ENCODE peak calls at places on chromosomes 4 and X, in five cellular contexts. A is GM12878, D is A549, L is K562, X is HepG2. H is an unnamed sample.

GRCh38 chr4:73379946-73380345 is 24.1 kb upstream of the ALB start:
- DNase-seq in A (no peak), D (no peak), L (no peak), X (no peak), H (no peak)

GRCh38 chr4:125115941-125116340 is 198.8 kb upstream of the FAT4 start:
- DNase-seq in A (no peak), D (peak; percentile 2), L (no peak), X (no peak), H (no peak)

GRCh38 chr4:156763511-156763910 is 208.1 kb downstream of the PDGFC start:
- DNase-seq in A (no peak), D (no peak), L (no peak), X (no peak), H (no peak)

GRCh38 chr4:171668403-171668802 is 144.8 kb upstream of the GALNTL6 start:
- DNase-seq in A (no peak), D (no peak), L (no peak), X (no peak), H (no peak)

GRCh38 chr4:189090174-189090814 is 850.4 kb upstream of the FRG1 start:
- DNase-seq in A (no peak), D (peak; percentile 13), L (no peak), X (peak; percentile 1), H (peak; percentile 46)

GRCh38 chrX:114959729-114960128 is 57.7 kb downstream of the IL13RA2 start:
- DNase-seq in A (no peak), D (no peak), L (no peak), X (no peak), H (no peak)

GRCh38 chr4:44671636-44672035 is 6.6 kb upstream of the GUF1 start:
- DNase-seq in A (no peak), D (no peak), L (no peak), X (no peak), H (no peak)

GRCh38 chr4:118141240-118141639 is 107.0 kb downstream of the NDST3 start:
- DNase-seq in A (no peak), D (no peak), L (no peak), X (no peak), H (no peak)

GRCh38 chrX:119488749-119489148 is 20.5 kb downstream of the SLC25A5 start:
- DNase-seq in A (no peak), D (no peak), L (peak; percentile 22), X (peak; percentile 27), H (peak; percentile 36)

GRCh38 chrX:103742339-103742738 is 31.6 kb downstream of the TMEM31 start:
- DNase-seq in A (no peak), D (no peak), L (no peak), X (no peak), H (no peak)

GRCh38 chrX:30673405-30673804 is 20.2 kb downstream of the GK start:
- DNase-seq in A (no peak), D (no peak), L (no peak), X (no peak), H (no peak)

GRCh38 chrX:9318213-9318612 is 146.6 kb upstream of the TBL1X start:
- DNase-seq in A (no peak), D (no peak), L (no peak), X (no peak), H (no peak)

GRCh38 chr4:61064636-61065035 is 135.5 kb upstream of the ADGRL3 start:
- DNase-seq in A (no peak), D (no peak), L (no peak), X (no peak), H (no peak)

GRCh38 chr4:139129206-139129605 is 47.8 kb downstream of the ELF2 start:
- DNase-seq in A (no peak), D (no peak), L (no peak), X (no peak), H (no peak)

GRCh38 chrX:17590892-17591740 is 146.2 kb upstream of the SCML1 start:
- DNase-seq in A (no peak), D (peak; percentile 28), L (peak; percentile 31), X (peak; percentile 3), H (peak; percentile 57)

GRCh38 chr4:121989715-121990114 is 37.9 kb upstream of the TRPC3 start:
- DNase-seq in A (no peak), D (no peak), L (peak; percentile 85), X (no peak), H (no peak)

GRCh38 chr4:32268949-32269348 is 1548.8 kb downstream of the PCDH7 start:
- DNase-seq in A (no peak), D (no peak), L (no peak), X (no peak), H (no peak)

GRCh38 chrX:155745792-155746191 is 133.0 kb upstream of the TMLHE start:
- DNase-seq in A (no peak), D (no peak), L (peak; percentile 56), X (peak; percentile 0), H (no peak)

GRCh38 chr4:74428278-74428677 is 16.7 kb upstream of the AREG start:
- DNase-seq in A (no peak), D (no peak), L (no peak), X (no peak), H (no peak)

GRCh38 chr4:103948244-103949018 is 228.6 kb upstream of the TACR3 start:
- DNase-seq in A (no peak), D (no peak), L (no peak), X (no peak), H (peak; percentile 15)

GRCh38 chr4:10092481-10093272 is 23.9 kb downstream of the WDR1 start:
- DNase-seq in A (no peak), D (no peak), L (no peak), X (no peak), H (no peak)
- TF ChIP-seq ESRRA in A (no peak), D (no peak), L (no peak), X (no peak), H (no peak)

DNA sequence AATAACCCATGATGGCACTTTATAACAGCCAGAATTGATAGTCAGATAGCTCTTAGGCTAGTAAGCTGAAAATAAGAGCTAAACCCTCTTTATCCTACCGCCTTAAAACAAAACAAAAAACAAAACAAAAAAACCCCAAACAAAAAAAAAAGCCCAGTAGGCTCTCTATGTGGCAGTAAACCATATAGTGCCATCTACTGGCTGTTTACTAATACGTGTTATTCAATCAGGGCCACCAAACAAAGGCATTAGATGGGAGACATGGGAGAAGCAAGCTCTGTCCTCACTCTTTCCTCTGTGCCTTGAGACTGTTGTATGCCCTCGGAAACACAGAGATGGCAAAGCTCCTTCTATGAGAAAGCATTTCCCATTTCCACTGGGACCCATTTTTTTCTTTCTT is 148.8 kb upstream of the MID1 start:
- DNase-seq in A (no peak), D (peak; percentile 32), L (peak; percentile 22), X (no peak), H (no peak)
- TF ChIP-seq ESRRA in A (no peak), D (no peak), L (no peak), X (no peak), H (no peak)

DNA sequence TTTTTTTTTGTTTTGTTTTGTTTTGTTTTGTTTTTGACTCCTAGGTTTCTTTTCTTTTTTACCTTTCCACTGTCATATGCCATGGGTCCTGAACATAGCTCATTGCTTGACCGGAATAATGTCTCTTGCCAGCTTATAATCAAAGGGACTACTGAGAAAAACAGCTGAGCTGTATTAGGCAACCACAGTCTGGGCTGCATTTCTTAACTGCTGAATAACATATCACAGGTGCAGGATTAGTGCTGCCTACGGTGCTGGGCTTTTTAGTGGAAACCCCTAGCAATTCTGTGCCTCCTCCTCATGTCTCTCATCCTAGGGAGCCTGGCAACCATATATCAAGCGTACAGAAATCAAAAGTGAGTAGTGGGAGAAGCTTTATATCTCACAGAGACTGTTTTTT is 333.5 kb downstream of the BMPR1B start:
- DNase-seq in A (no peak), D (no peak), L (no peak), X (no peak), H (no peak)
- TF ChIP-seq ESRRA in A (no peak), D (no peak), L (no peak), X (no peak), H (no peak)

GRCh38 chr4:24197891-24198290 is 308.0 kb upstream of the PPARGC1A start:
- DNase-seq in A (no peak), D (no peak), L (no peak), X (no peak), H (no peak)
- TF ChIP-seq ESRRA in A (no peak), D (no peak), L (no peak), X (no peak), H (no peak)